ENCODE peak calls at places on chromosomes 12 and 14, in eight cellular contexts. D is CD8-positive, alpha-beta T cell; X is psoas muscle; R is PC-3; Y is effector memory CD4-positive, alpha-beta T cell; W is adrenal gland; Q is naive thymus-derived CD4-positive, alpha-beta T cell; F is uterus. E is an unnamed sample. For H3K36me3 and H3K9me3, the result is how much of the 10 kb centered on the place peaks cover.

GRCh38 chr12:106898001-106898966 is 57.4 kb upstream of the TMEM263 start:
- DNase-seq in D (no peak), X (no peak), R (no peak), Y (no peak), W (no peak), Q (no peak), F (no peak), E (no peak)

GRCh38 chr12:24760606-24761378 is 188.1 kb downstream of the BCAT1 start:
- DNase-seq in D (no peak), X (no peak), R (no peak), Y (no peak), W (no peak), Q (no peak), F (no peak), E (no peak)

GRCh38 chr14:21233457-21234076 is 35.7 kb downstream of the HNRNPC start:
- DNase-seq in D (no peak), X (no peak), R (no peak), Y (no peak), W (no peak), Q (no peak), F (no peak), E (no peak)

GRCh38 chr12:25236190-25236589 is 14.5 kb downstream of the KRAS start:
- DNase-seq in D (no peak), X (no peak), R (no peak), Y (no peak), W (peak), Q (no peak), F (no peak), E (peak)

GRCh38 chr12:103093499-103094106 is 136.1 kb downstream of the ASCL1 start:
- DNase-seq in D (no peak), X (no peak), R (no peak), Y (no peak), W (no peak), Q (no peak), F (no peak), E (no peak)

GRCh38 chr12:4133636-4134433 is 139.7 kb upstream of the CCND2 start:
- DNase-seq in D (no peak), X (no peak), R (no peak), Y (no peak), W (no peak), Q (peak), F (no peak), E (no peak)

GRCh38 chr14:104427126-104427851 is 152.3 kb upstream of the C14orf180 start:
- DNase-seq in D (peak), X (no peak), R (no peak), Y (no peak), W (no peak), Q (no peak), F (no peak), E (no peak)

GRCh38 chr12:57803317-57803893 is 15.1 kb downstream of the AVIL start:
- DNase-seq in D (peak), X (no peak), R (peak), Y (no peak), W (peak), Q (peak), F (peak), E (peak)

GRCh38 chr12:49954863-49955830 is 4.6 kb downstream of the AQP2 start:
- DNase-seq in D (no peak), X (no peak), R (no peak), Y (no peak), W (no peak), Q (no peak), F (no peak), E (no peak)

GRCh38 chr14:71237556-71237955 is 330.3 kb downstream of the PCNX1 start:
- DNase-seq in D (no peak), X (no peak), R (no peak), Y (no peak), W (no peak), Q (no peak), F (no peak), E (no peak)

GRCh38 chr14:52012635-52013034 is 23.3 kb downstream of the RTRAF start:
- DNase-seq in D (no peak), X (peak), R (no peak), Y (no peak), W (peak), Q (no peak), F (peak), E (peak)

GRCh38 chr14:52013984-52014600 is 24.7 kb downstream of the RTRAF start:
- DNase-seq in D (no peak), X (no peak), R (peak), Y (no peak), W (no peak), Q (no peak), F (no peak), E (no peak)

GRCh38 chr14:52014601-52015267 is 25.4 kb downstream of the RTRAF start:
- DNase-seq in D (no peak), X (no peak), R (no peak), Y (no peak), W (no peak), Q (no peak), F (no peak), E (no peak)

GRCh38 chr14:52010173-52010693 is 20.9 kb downstream of the RTRAF start:
- DNase-seq in D (no peak), X (no peak), R (no peak), Y (no peak), W (no peak), Q (no peak), F (no peak), E (no peak)

DNA sequence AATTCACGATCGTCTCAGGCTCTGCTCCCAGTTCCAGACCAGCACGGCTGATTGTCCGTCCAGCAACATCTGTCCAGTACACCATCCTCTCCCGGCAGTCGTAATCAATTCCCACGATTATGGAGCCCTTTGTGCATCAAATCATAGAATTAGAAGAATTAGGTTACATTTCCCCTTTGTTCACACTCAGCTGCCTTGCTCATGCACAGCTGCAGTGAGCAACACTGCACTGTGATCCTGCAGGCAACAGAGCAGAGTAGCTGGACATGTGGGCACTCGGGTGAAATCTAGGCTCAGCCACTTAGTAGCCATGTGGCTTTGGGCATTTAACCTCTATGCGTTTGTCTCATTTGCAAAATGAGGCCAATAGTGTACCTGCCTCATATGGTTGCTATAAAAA is 22.2 kb downstream of the RTRAF start:
- DNase-seq in D (no peak), X (no peak), R (no peak), Y (no peak), W (no peak), Q (no peak), F (no peak), E (no peak)
- H3K36me3 ChIP-seq in D (under half), X (half or more), R (half or more), Y (under half), W (half or more), Q (under half), F (under half), E (under half)

GRCh38 chr14:93751946-93752660 is 36.2 kb downstream of the PRIMA1 start:
- DNase-seq in D (no peak), X (no peak), R (no peak), Y (no peak), W (no peak), Q (no peak), F (no peak), E (no peak)

GRCh38 chr14:93757185-93757584 is 31.1 kb downstream of the PRIMA1 start:
- DNase-seq in D (no peak), X (no peak), R (no peak), Y (no peak), W (no peak), Q (no peak), F (no peak), E (no peak)

GRCh38 chr14:93749081-93749430 is 39.2 kb downstream of the PRIMA1 start:
- DNase-seq in D (no peak), X (no peak), R (no peak), Y (no peak), W (no peak), Q (no peak), F (no peak), E (no peak)

GRCh38 chr14:93753647-93754046 is 34.6 kb downstream of the PRIMA1 start:
- DNase-seq in D (no peak), X (no peak), R (no peak), Y (no peak), W (no peak), Q (no peak), F (no peak), E (no peak)

DNA sequence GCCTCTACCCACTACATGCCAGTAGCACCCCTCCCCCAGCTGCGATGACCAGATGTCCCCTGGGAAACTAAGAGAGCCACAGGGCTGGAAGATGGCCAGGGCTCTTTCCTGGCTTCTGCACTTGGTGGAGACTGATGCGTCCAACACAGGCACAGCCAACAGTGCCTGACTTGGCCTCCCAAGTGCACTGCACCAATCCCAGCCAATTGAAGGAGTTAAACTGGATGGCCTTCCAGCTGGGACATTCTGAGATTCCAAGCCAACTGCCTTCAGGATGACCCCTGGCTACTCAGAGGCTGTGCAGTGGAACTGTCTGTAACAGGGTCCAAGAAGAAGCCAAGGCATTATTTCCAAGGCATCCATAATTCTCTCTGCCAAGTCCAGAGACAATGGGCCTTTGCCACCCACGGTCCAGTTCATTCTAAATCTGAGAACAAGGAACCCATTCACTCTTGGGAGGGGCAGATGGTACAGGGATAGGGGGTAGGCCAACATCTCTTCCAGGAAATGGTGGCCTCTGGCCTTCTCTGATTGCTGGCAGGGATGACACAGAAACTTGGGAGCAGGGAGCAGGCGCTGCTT is 35.2 kb downstream of the PRIMA1 start:
- DNase-seq in D (no peak), X (no peak), R (no peak), Y (no peak), W (no peak), Q (no peak), F (no peak), E (no peak)
- H3K9me3 ChIP-seq in D (under half), X (under half), R (under half), Y (under half), W (under half), Q (under half), F (under half), E (under half)

DNA sequence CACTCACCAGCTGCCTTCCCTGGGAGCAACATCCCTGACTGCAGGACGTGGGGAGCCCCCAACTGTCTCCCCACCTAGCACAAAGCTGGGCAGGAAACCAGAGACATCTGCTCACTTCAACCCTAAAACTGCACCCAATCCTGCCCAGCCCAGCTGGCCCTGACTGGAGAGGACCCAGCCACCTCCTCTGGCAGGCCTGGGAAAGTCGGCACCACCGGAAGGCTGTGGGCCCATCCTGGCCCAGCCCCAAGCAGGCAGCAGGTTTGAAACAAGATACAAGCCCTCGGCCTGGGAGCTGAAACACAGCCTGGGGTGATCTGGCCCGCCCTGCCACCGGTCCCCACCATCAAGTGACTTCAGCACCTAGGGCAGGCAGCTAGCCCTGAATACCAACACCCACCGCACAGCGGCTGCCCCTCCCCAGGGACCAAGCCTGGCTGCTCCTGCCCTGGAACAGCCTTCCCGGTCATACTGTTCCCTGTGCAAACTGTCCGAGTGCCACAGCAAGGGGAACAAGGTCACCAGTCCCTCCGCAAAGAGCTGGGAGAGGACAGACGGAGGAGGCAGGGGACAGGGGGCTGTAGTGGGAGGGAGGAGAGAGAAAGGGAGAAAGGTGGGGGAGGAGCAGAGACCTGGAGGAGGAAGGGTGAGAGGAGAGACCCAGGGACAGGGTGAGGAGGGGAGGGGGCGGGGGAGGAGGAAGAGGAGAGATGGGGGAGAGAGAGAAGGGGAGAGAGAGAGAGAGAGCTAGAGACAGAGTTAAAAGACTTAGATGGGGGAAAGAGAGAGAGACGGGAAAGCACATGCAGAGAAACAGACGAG is 115.7 kb downstream of the RFLNA start:
- DNase-seq in D (no peak), X (peak), R (no peak), Y (no peak), W (no peak), Q (no peak), F (no peak), E (no peak)
- H3K4me3 ChIP-seq in D (no peak), X (no peak), R (no peak), Y (no peak), W (no peak), Q (no peak), F (no peak), E (no peak)

GRCh38 chr12:116247377-116247776 is 30.1 kb downstream of the MED13L start:
- DNase-seq in D (no peak), X (no peak), R (no peak), Y (no peak), W (no peak), Q (no peak), F (no peak), E (no peak)

GRCh38 chr12:116245189-116245588 is 32.3 kb downstream of the MED13L start:
- DNase-seq in D (no peak), X (no peak), R (no peak), Y (no peak), W (no peak), Q (no peak), F (no peak), E (no peak)

GRCh38 chr12:116244474-116245090 is 32.9 kb downstream of the MED13L start:
- DNase-seq in D (no peak), X (no peak), R (no peak), Y (no peak), W (no peak), Q (no peak), F (no peak), E (no peak)

GRCh38 chr12:116248433-116248832 is 29.1 kb downstream of the MED13L start:
- DNase-seq in D (no peak), X (no peak), R (no peak), Y (no peak), W (no peak), Q (no peak), F (no peak), E (no peak)

GRCh38 chr12:116246490-116247179 is 30.9 kb downstream of the MED13L start:
- DNase-seq in D (no peak), X (no peak), R (no peak), Y (no peak), W (no peak), Q (no peak), F (no peak), E (no peak)
- H3K36me3 ChIP-seq in D (under half), X (under half), R (under half), Y (under half), W (under half), Q (under half), F (under half), E (under half)

GRCh38 chr12:114408415-114408814 is 2.5 kb upstream of the TBX5 start:
- DNase-seq in D (no peak), X (no peak), R (no peak), Y (no peak), W (no peak), Q (no peak), F (no peak), E (no peak)

GRCh38 chr12:114407566-114408411 is 1.8 kb upstream of the TBX5 start:
- DNase-seq in D (no peak), X (no peak), R (no peak), Y (no peak), W (no peak), Q (no peak), F (no peak), E (no peak)

GRCh38 chr12:114406326-114407033 is 536 bp upstream of the TBX5 start:
- DNase-seq in D (no peak), X (no peak), R (no peak), Y (no peak), W (no peak), Q (no peak), F (no peak), E (no peak)

GRCh38 chr12:114405449-114406271 is at the start of gene TBX5:
- DNase-seq in D (no peak), X (no peak), R (no peak), Y (no peak), W (no peak), Q (no peak), F (no peak), E (peak)

GRCh38 chr12:114407034-114407420 is 1.1 kb upstream of the TBX5 start:
- DNase-seq in D (no peak), X (no peak), R (no peak), Y (no peak), W (no peak), Q (no peak), F (no peak), E (no peak)
- H3K9me3 ChIP-seq in D (under half), X (under half), R (under half), Y (under half), W (under half), Q (under half), F (under half), E (under half)

DNA sequence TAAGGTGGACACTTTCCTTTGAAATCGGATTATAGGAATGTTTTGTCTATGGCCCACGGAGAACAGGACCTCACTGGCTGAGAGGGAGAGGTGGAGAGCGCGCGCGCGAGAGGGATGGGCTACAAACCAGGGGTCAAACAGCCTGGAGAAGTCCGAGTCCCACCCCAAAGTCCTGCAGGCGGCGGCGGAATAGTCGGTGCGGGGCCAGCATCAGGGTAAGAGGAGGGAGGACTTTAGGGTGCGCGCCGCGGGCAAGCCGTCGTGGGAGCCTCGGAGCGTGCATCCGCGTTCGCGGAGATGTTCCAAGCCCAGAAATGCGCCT is 3.3 kb upstream of the HOXC8 start:
- DNase-seq in D (no peak), X (no peak), R (no peak), Y (no peak), W (no peak), Q (no peak), F (no peak), E (no peak)
- H3K4me3 ChIP-seq in D (no peak), X (peak), R (peak), Y (no peak), W (no peak), Q (no peak), F (no peak), E (no peak)